ENCODE peak calls at places on chromosomes 7 and 10, in five cellular contexts. C is HCT116, G is GM23248, W is MM.1S, R is astrocyte. P is an unnamed sample.

GRCh38 chr7:30206942-30207341 is 72.2 kb downstream of the MTURN start:
- DNase-seq in C (no peak), G (no peak), W (no peak), R (peak), P (peak)

GRCh38 chr7:100888988-100889760 is at the start of gene UFSP1:
- DNase-seq in C (peak), G (no peak), W (no peak), R (no peak), P (no peak)

GRCh38 chr10:22805304-22805703 is 90.9 kb upstream of the PIP4K2A start:
- DNase-seq in C (no peak), G (peak), W (no peak), R (peak), P (no peak)

GRCh38 chr10:116466715-116467422 is 39.2 kb downstream of the PNLIPRP3 start:
- DNase-seq in C (no peak), G (no peak), W (no peak), R (no peak), P (no peak)

GRCh38 chr10:78319371-78319770 is 285.7 kb downstream of the RPS24 start:
- DNase-seq in C (no peak), G (no peak), W (no peak), R (no peak), P (no peak)

GRCh38 chr10:124626759-124627380 is 117.3 kb downstream of the FAM53B start:
- DNase-seq in C (no peak), G (no peak), W (peak), R (no peak), P (peak)

GRCh38 chr7:155741805-155742204 is 70.5 kb downstream of the SHH start:
- DNase-seq in C (no peak), G (no peak), W (peak), R (no peak), P (no peak)

GRCh38 chr7:130961128-130961601 is 227.2 kb upstream of the KLF14 start:
- DNase-seq in C (peak), G (peak), W (peak), R (peak), P (peak)

GRCh38 chr10:15325243-15326002 is 45.7 kb downstream of the FAM171A1 start:
- DNase-seq in C (peak), G (peak), W (no peak), R (peak), P (no peak)

GRCh38 chr10:121734517-121735137 is 136.4 kb upstream of the FGFR2 start:
- DNase-seq in C (peak), G (peak), W (peak), R (no peak), P (no peak)

GRCh38 chr10:104288355-104288754 is 19.4 kb downstream of the GSTO2 start:
- DNase-seq in C (no peak), G (no peak), W (no peak), R (no peak), P (no peak)

GRCh38 chr7:18437086-18437485 is 58.5 kb upstream of the HDAC9 start:
- DNase-seq in C (no peak), G (no peak), W (no peak), R (no peak), P (no peak)

GRCh38 chr7:50362712-50363282 is 58.3 kb downstream of the IKZF1 start:
- DNase-seq in C (no peak), G (no peak), W (no peak), R (no peak), P (no peak)

GRCh38 chr7:140638311-140638791 is 2.3 kb downstream of the DENND2A start:
- DNase-seq in C (no peak), G (peak), W (no peak), R (peak), P (no peak)

GRCh38 chr7:14999331-14999730 is 96.8 kb upstream of the DGKB start:
- DNase-seq in C (no peak), G (no peak), W (no peak), R (no peak), P (no peak)

GRCh38 chr7:157503229-157503628 is 166.4 kb downstream of the DNAJB6 start:
- DNase-seq in C (no peak), G (no peak), W (no peak), R (no peak), P (no peak)

GRCh38 chr10:133528845-133529575 is 1.8 kb downstream of the CYP2E1 start:
- DNase-seq in C (no peak), G (peak), W (no peak), R (peak), P (peak)
- TF ChIP-seq EZH2 in C (no peak), G (no peak), W (no peak), R (peak), P (no peak)

DNA sequence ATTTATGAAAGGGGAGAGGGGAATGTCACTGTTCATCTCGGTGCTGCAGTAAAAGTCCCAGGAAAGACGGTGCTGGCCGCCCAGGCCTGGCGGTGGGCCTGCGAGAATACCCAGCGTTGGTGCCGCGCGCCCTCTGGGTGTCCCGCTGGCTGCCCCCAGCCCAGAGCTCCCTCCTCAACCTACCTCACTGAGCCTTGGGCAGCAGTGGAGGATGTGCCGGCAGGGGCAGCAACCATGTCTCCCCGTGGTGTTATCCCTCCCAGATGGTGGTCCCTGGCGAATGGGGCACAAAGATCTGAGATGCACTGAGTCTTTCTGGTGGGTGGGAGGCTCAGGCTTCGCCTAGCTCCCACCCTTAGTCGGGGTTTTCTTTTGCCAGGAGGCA is 9.4 kb upstream of the TLX1 start:
- DNase-seq in C (no peak), G (no peak), W (no peak), R (no peak), P (no peak)
- TF ChIP-seq EZH2 in C (no peak), G (peak), W (no peak), R (no peak), P (no peak)

GRCh38 chr7:26397326-26397725 is 105.7 kb downstream of the SNX10 start:
- DNase-seq in C (no peak), G (no peak), W (no peak), R (no peak), P (no peak)

GRCh38 chr7:26399309-26399610 is 107.6 kb downstream of the SNX10 start:
- DNase-seq in C (no peak), G (peak), W (no peak), R (no peak), P (no peak)

GRCh38 chr7:26399747-26400146 is 108.1 kb downstream of the SNX10 start:
- DNase-seq in C (no peak), G (no peak), W (no peak), R (no peak), P (no peak)

GRCh38 chr7:26397786-26398435 is 106.2 kb downstream of the SNX10 start:
- DNase-seq in C (no peak), G (peak), W (peak), R (no peak), P (no peak)

GRCh38 chr7:26398436-26399308 is 107.0 kb downstream of the SNX10 start:
- DNase-seq in C (no peak), G (peak), W (peak), R (peak), P (peak)
- TF ChIP-seq EZH2 in C (no peak), G (no peak), W (no peak), R (no peak), P (no peak)

GRCh38 chr7:135976312-135977019 is 693 bp downstream of the MTPN start:
- DNase-seq in C (peak), G (peak), W (peak), R (no peak), P (peak)
- TF ChIP-seq EZH2 in C (no peak), G (no peak), W (no peak), R (no peak), P (no peak)

DNA sequence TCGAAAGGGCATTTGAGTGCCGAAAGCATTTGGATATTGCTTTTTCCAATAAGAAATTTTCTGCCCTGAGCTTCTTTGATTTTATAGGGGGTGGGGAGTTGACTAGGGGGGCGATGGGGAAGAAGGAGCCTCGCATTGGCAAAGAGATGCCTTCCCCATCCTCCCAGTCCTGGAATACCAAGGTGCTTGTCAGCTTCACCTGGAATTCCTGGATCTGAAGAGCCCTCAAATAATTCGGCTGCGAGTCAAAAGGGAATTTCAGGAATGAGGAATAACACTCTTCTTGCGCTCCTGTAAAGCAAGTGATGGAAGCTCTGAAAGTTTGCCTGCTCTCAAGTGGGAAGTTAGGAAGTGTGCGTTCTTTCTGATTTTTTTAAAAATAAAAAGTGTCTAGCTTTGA is 7.3 kb downstream of the NXPH1 start:
- DNase-seq in C (no peak), G (no peak), W (no peak), R (no peak), P (no peak)
- TF ChIP-seq EZH2 in C (no peak), G (no peak), W (no peak), R (no peak), P (no peak)

GRCh38 chr7:117051808-117052207 is 98.5 kb downstream of the ST7 start:
- DNase-seq in C (no peak), G (no peak), W (no peak), R (peak), P (no peak)
- TF ChIP-seq EZH2 in C (no peak), G (no peak), W (no peak), R (no peak), P (no peak)

GRCh38 chr7:28315565-28316420 is 96.5 kb upstream of the CREB5 start:
- DNase-seq in C (no peak), G (peak), W (no peak), R (peak), P (no peak)
- TF ChIP-seq EZH2 in C (no peak), G (no peak), W (no peak), R (no peak), P (peak)